ENCODE peak calls at places on chromosomes 6 and 20, in seven cellular contexts. E, W, Q, Z, I, Y and A are unnamed samples.
A peak's percentile ranks its signal among the peaks of the same experiment; 100 is the strongest.

GRCh38 chr20:17966432-17967312 is 1.9 kb downstream of the SNX5 start:
- DNase-seq in Z (no peak), W (no peak), E (peak; percentile 64), Y (peak; percentile 42), Q (no peak), I (no peak), A (no peak)

GRCh38 chr20:48405909-48406308 is 421.9 kb downstream of the PREX1 start:
- DNase-seq in W (no peak), I (no peak), Y (no peak), Z (no peak), E (no peak), Q (no peak), A (no peak)

GRCh38 chr6:139473731-139474130 is 99.3 kb upstream of the CITED2 start:
- DNase-seq in Z (no peak), E (no peak), W (no peak), Q (no peak), I (no peak), Y (no peak), A (no peak)

GRCh38 chr6:31737315-31738047 is 1.2 kb upstream of the CLIC1 start:
- DNase-seq in Q (no peak), I (no peak), Y (no peak), E (no peak), W (no peak), Z (no peak), A (peak; percentile 52)

GRCh38 chr6:105178110-105178509 is 1.7 kb downstream of the POPDC3 start:
- DNase-seq in Y (peak; percentile 95), W (no peak), Q (no peak), I (no peak), Z (no peak), E (no peak), A (no peak)

GRCh38 chr6:77962070-77962469 is 309.2 kb downstream of the MEI4 start:
- DNase-seq in I (no peak), Q (no peak), Z (no peak), E (no peak), Y (no peak), W (no peak), A (no peak)

GRCh38 chr6:166556336-166556735 is 30.1 kb downstream of the RAMACL start:
- DNase-seq in Z (no peak), E (no peak), I (no peak), Y (peak; percentile 28), Q (no peak), W (no peak), A (no peak)

GRCh38 chr20:51500311-51500710 is 42.2 kb downstream of the NFATC2 start:
- DNase-seq in W (no peak), Q (no peak), I (no peak), Y (no peak), Z (no peak), E (no peak), A (no peak)

GRCh38 chr6:43714311-43715055 is 26.9 kb upstream of the MRPS18A start:
- DNase-seq in Q (peak; percentile 43), W (peak; percentile 83), I (no peak), Y (peak; percentile 59), E (no peak), Z (no peak), A (peak; percentile 44)

GRCh38 chr6:135440087-135440792 is 57.3 kb downstream of the AHI1 start:
- DNase-seq in Z (no peak), I (no peak), W (no peak), Q (no peak), E (no peak), Y (no peak), A (no peak)

GRCh38 chr6:57064809-57065208 is 18.3 kb downstream of the KIAA1586 start:
- DNase-seq in Q (no peak), Z (no peak), I (no peak), W (no peak), Y (peak; percentile 50), E (no peak), A (no peak)

GRCh38 chr6:135286962-135287525 is 105.9 kb downstream of the MYB start:
- DNase-seq in E (no peak), Y (no peak), Q (no peak), Z (no peak), I (no peak), W (no peak), A (no peak)

GRCh38 chr6:132797975-132798819 is at the start of gene SLC18B1:
- DNase-seq in Z (no peak), W (peak; percentile 51), I (peak; percentile 81), E (no peak), Y (peak; percentile 26), Q (peak; percentile 61), A (peak; percentile 68)

GRCh38 chr6:52964318-52964717 is 30.8 kb downstream of the GSTA4 start:
- DNase-seq in Z (no peak), Y (no peak), W (no peak), E (no peak), Q (no peak), I (no peak), A (no peak)

GRCh38 chr20:53362736-53363135 is 230.9 kb downstream of the ZNF217 start:
- DNase-seq in E (no peak), I (no peak), Q (no peak), Z (no peak), Y (no peak), W (no peak), A (no peak)

GRCh38 chr20:36145877-36146707 is 8.4 kb upstream of the EPB41L1 start:
- DNase-seq in W (no peak), Z (no peak), Q (no peak), Y (peak; percentile 44), E (no peak), I (no peak), A (no peak)

GRCh38 chr20:19760371-19760721 is 2.3 kb downstream of the RIN2 start:
- DNase-seq in E (no peak), Z (no peak), I (no peak), Y (no peak), Q (no peak), W (no peak), A (no peak)

GRCh38 chr20:19756756-19757486 is 1.1 kb upstream of the RIN2 start:
- DNase-seq in E (no peak), I (no peak), Z (no peak), Q (no peak), Y (no peak), W (no peak), A (no peak)

GRCh38 chr20:19757973-19758887 is at the start of gene RIN2:
- DNase-seq in Y (peak; percentile 87), E (peak; percentile 98), I (peak; percentile 92), Q (peak; percentile 88), W (peak; percentile 84), Z (peak; percentile 21), A (peak; percentile 92)

GRCh38 chr20:19758888-19759331 is 852 bp downstream of the RIN2 start:
- DNase-seq in E (peak; percentile 55), Y (no peak), Z (no peak), I (peak; percentile 81), Q (peak; percentile 68), W (peak; percentile 64), A (peak; percentile 59)

GRCh38 chr20:19757487-19757972 is 528 bp upstream of the RIN2 start:
- DNase-seq in E (peak; percentile 71), Y (peak; percentile 70), Q (peak; percentile 91), Z (no peak), I (peak; percentile 84), W (peak; percentile 88), A (peak; percentile 74)
- TF ChIP-seq POLR2A in E (peak; percentile 47), Y (no peak), Q (peak; percentile 30), Z (no peak), I (peak; percentile 69), W (peak; percentile 35), A (peak; percentile 76)

DNA sequence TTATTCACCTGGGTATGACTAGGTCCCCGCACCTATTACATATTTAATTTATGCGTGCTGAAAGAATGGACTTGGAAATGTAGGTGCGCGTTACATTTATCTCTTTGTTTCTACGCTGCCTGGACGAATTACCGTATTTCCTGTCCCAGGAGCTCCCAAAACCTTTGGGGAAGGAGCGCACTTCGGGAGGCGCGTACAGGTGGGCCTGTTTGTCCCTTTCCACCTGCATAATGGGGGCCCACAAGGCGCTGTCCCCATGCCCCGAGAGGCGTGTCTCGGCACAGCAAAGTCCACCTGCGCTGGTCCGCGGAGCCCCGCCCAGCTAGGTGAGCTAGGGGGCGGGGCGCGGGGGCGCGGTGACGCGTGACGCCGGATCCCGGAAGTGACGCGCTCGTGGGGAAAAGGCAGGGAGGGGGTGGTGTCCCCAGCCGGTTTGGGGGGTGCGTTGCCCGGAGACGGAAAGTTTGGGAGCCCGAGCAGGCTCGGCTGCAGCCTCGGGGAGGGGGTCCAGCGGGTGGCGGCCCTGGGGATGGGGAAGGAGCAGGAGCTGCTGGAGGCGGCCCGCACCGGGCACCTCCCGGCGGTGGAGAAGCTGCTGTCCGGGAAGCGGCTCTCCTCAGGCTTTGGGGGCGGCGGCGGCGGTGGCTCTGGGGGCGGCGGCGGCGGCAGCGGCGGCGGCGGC is at the start of gene ANKS1A:
- DNase-seq in Z (peak; percentile 73), E (peak; percentile 60), Q (peak; percentile 90), Y (peak; percentile 21), W (peak; percentile 81), I (peak; percentile 95), A (peak; percentile 94)
- TF ChIP-seq POLR2A in Z (peak; percentile 67), E (peak; percentile 43), Q (peak; percentile 87), Y (no peak), W (peak; percentile 76), I (peak; percentile 96), A (peak; percentile 93)

GRCh38 chr20:4638826-4639225 is 82.9 kb upstream of the PRND start:
- DNase-seq in I (no peak), E (no peak), Z (no peak), Y (no peak), W (no peak), Q (no peak), A (no peak)
- TF ChIP-seq POLR2A in I (no peak), E (no peak), Z (no peak), Y (no peak), W (no peak), Q (no peak), A (no peak)

DNA sequence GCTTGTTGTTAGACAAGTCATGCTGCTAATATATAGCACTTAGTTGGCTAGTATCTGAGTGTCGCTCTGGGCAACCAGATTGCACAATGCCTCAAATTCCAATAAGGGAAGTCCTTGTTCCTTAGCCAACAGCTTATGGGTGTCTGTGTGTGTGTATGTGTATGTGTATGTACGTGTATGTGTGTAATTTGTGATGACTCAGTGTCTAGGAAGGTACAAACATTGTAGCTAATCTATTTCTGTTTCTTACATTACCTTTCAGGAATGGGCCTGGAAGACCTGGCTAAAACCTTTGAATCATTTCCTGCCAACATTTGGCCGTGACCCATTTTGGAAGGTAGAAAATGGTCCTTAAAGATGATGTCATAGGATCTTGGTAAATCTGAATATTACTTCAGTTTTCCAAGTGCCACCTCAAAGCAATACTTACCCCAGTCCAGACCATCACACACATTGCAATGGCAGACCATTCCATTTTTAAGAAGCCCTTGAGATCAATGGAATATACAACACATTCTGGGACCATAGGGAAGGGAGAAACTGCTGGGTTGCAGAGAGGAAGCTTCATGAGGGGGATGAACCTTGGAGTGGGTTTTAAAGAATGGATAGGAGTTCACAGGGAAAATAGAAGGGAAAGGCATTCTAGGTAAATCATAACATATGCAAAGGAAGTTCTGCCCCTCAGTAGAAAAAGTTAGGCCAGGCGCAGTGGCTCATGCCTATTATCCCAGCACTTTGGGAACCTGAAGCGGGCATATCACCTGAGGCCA is 25.1 kb downstream of the NEDD9 start:
- DNase-seq in Z (peak; percentile 39), I (no peak), Y (peak; percentile 100), W (peak; percentile 37), E (peak; percentile 58), Q (no peak), A (peak; percentile 71)
- TF ChIP-seq POLR2A in Z (no peak), I (no peak), Y (no peak), W (no peak), E (no peak), Q (no peak), A (no peak)

DNA sequence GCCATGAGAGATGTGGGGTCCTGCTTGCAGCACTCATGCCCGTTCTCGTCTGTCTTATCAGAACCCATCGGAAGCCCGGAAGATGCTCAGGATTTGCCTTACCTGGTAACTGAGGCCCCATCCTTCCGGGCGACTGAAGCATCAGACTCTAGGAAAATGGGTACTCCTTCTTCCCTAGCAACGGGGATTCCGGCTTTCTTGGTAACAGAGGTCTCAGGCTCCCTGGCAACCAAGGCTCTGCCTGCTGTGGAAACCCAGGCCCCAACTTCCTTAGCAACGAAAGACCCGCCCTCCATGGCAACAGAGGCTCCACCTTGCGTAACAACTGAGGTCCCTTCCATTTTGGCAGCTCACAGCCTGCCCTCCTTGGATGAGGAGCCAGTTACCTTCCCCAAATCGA is 8.3 kb downstream of the PI16 start:
- DNase-seq in Y (peak; percentile 51), Z (no peak), I (peak; percentile 58), W (peak; percentile 48), E (no peak), Q (no peak), A (peak; percentile 74)
- TF ChIP-seq POLR2A in Y (no peak), Z (no peak), I (no peak), W (no peak), E (no peak), Q (no peak), A (no peak)